ENCODE peak calls at places on chromosome 18, in six cellular contexts. I is ovary, F is PC-3, S is psoas muscle, Q is upper lobe of right lung, C is heart right ventricle. V is an unnamed sample.

GRCh38 chr18:59148192-59148591 is 8.5 kb downstream of the SEC11C start:
- DNase-seq in I (no peak), F (no peak), S (no peak), Q (no peak), C (no peak), V (no peak)

GRCh38 chr18:14920976-14921375 is 173.0 kb downstream of the ANKRD30B start:
- DNase-seq in I (no peak), F (no peak), S (no peak), Q (no peak), C (no peak), V (peak; percentile 40)

GRCh38 chr18:28725876-28726275 is 548.9 kb upstream of the CDH2 start:
- DNase-seq in I (no peak), F (peak; percentile 80), S (no peak), Q (no peak), C (no peak), V (no peak)

GRCh38 chr18:55343396-55344073 is 244.5 kb downstream of the TCF4 start:
- DNase-seq in I (no peak), F (peak; percentile 46), S (no peak), Q (no peak), C (no peak), V (no peak)

GRCh38 chr18:13460946-13461345 is 242.4 kb downstream of the LDLRAD4 start:
- DNase-seq in I (no peak), F (no peak), S (no peak), Q (no peak), C (no peak), V (peak; percentile 35)

GRCh38 chr18:61892683-61893303 is at the start of gene RNF152:
- DNase-seq in I (peak; percentile 43), F (no peak), S (peak; percentile 55), Q (peak; percentile 63), C (peak; percentile 44), V (no peak)

GRCh38 chr18:61870151-61870550 is 22.7 kb downstream of the RNF152 start:
- DNase-seq in I (no peak), F (no peak), S (no peak), Q (no peak), C (peak; percentile 50), V (no peak)

GRCh38 chr18:23038712-23039111 is 96.6 kb upstream of the CABLES1 start:
- DNase-seq in I (no peak), F (peak; percentile 93), S (no peak), Q (no peak), C (no peak), V (no peak)

GRCh38 chr18:77042583-77042982 is 90.0 kb downstream of the MBP start:
- DNase-seq in I (no peak), F (no peak), S (peak; percentile 72), Q (no peak), C (no peak), V (no peak)

GRCh38 chr18:2905802-2906521 is 59.2 kb downstream of the EMILIN2 start:
- DNase-seq in I (peak; percentile 86), F (peak; percentile 68), S (peak; percentile 86), Q (peak; percentile 87), C (peak; percentile 81), V (peak; percentile 88)

GRCh38 chr18:58409802-58410445 is 219.0 kb downstream of the ALPK2 start:
- DNase-seq in I (no peak), F (no peak), S (no peak), Q (no peak), C (no peak), V (no peak)

GRCh38 chr18:27847412-27847811 is 329.5 kb downstream of the CDH2 start:
- DNase-seq in I (no peak), F (peak; percentile 89), S (no peak), Q (no peak), C (no peak), V (no peak)

GRCh38 chr18:22485808-22486244 is 68.1 kb upstream of the CTAGE1 start:
- DNase-seq in I (no peak), F (peak; percentile 65), S (no peak), Q (no peak), C (no peak), V (no peak)

GRCh38 chr18:48548921-48549320 is 10.1 kb downstream of the CTIF start:
- DNase-seq in I (no peak), F (no peak), S (no peak), Q (no peak), C (no peak), V (peak; percentile 36)
- H3K4me1 ChIP-seq in I (peaks cover 34% of the 10 kb centered on the region), F (no peaks in the 10 kb centered on the region), S (peaks cover 58% of the 10 kb centered on the region), Q (peaks cover 36% of the 10 kb centered on the region), C (peaks cover 59% of the 10 kb centered on the region), V (peaks cover 41% of the 10 kb centered on the region)

DNA sequence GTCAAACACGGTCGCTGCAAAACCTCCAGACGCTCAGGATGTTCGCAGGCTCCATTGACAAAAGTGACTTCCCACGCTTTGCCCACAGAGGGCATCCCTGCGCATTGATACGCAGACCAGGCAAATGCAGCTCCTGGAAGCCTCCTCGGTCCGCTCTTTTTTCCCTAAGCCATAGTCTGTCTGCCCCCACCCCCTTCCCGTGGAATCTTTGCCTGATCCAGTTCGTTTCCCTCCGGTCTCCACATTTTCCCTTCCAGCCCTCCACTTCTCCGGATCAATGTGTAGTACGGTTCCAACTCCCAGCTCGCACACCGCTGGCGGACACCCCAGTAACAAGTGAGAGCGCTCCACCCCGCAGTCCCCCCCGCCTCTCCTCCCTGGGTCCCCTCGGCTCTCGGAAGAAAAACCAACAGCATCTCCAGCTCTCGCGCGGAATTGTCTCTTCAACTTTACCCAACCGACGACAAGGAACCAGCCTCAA is at the start of gene DCC:
- DNase-seq in I (no peak), F (peak; percentile 43), S (no peak), Q (no peak), C (no peak), V (no peak)
- TF ChIP-seq CTCF in I (no peak), F (peak; percentile 41), S (no peak), Q (peak; percentile 20), C (peak; percentile 42), V (peak; percentile 17)

GRCh38 chr18:54150226-54150625 is 74.2 kb downstream of the MBD2 start:
- DNase-seq in I (no peak), F (peak; percentile 31), S (no peak), Q (no peak), C (no peak), V (no peak)
- H3K27ac ChIP-seq in I (no peak overlapping the region), F (peak overlapping the region; percentile 96), S (no peak overlapping the region), Q (no peak overlapping the region), C (no peak overlapping the region), V (peak overlapping the region; percentile 80)

GRCh38 chr18:25348361-25349130 is 3.4 kb downstream of the ZNF521 start:
- DNase-seq in I (no peak), F (no peak), S (no peak), Q (no peak), C (no peak), V (no peak)
- H3K4me1 ChIP-seq in I (peaks cover 3% of the 10 kb centered on the region), F (peaks cover 8% of the 10 kb centered on the region), S (peaks cover 31% of the 10 kb centered on the region), Q (peaks cover 5% of the 10 kb centered on the region), C (peaks cover 46% of the 10 kb centered on the region), V (peaks cover 33% of the 10 kb centered on the region)

GRCh38 chr18:9534844-9535243 is 59.5 kb downstream of the RALBP1 start:
- DNase-seq in I (no peak), F (no peak), S (no peak), Q (no peak), C (no peak), V (no peak)

GRCh38 chr18:9531791-9532410 is 56.6 kb downstream of the RALBP1 start:
- DNase-seq in I (no peak), F (no peak), S (no peak), Q (no peak), C (no peak), V (no peak)

GRCh38 chr18:9536354-9537152 is 61.2 kb downstream of the RALBP1 start:
- DNase-seq in I (no peak), F (peak; percentile 84), S (no peak), Q (no peak), C (no peak), V (no peak)

GRCh38 chr18:9537638-9538037 is 62.3 kb downstream of the RALBP1 start:
- DNase-seq in I (no peak), F (no peak), S (no peak), Q (no peak), C (no peak), V (no peak)

GRCh38 chr18:9535430-9535972 is 60.2 kb downstream of the RALBP1 start:
- DNase-seq in I (peak; percentile 77), F (peak; percentile 24), S (no peak), Q (no peak), C (no peak), V (no peak)
- TF ChIP-seq CTCF in I (no peak), F (no peak), S (no peak), Q (no peak), C (no peak), V (no peak)

GRCh38 chr18:74819433-74820059 is 221.9 kb downstream of the ZNF407 start:
- DNase-seq in I (no peak), F (peak; percentile 45), S (no peak), Q (no peak), C (no peak), V (no peak)

GRCh38 chr18:74820160-74820780 is 222.6 kb downstream of the ZNF407 start:
- DNase-seq in I (no peak), F (no peak), S (no peak), Q (no peak), C (no peak), V (no peak)

GRCh38 chr18:74817576-74817975 is 219.9 kb downstream of the ZNF407 start:
- DNase-seq in I (no peak), F (no peak), S (no peak), Q (no peak), C (no peak), V (no peak)

GRCh38 chr18:74818776-74819175 is 221.1 kb downstream of the ZNF407 start:
- DNase-seq in I (no peak), F (no peak), S (no peak), Q (no peak), C (no peak), V (no peak)
- H3K27ac ChIP-seq in I (no peak overlapping the region), F (no peak overlapping the region), S (no peak overlapping the region), Q (no peak overlapping the region), C (no peak overlapping the region), V (no peak overlapping the region)

GRCh38 chr18:48935433-48935774 is 15.4 kb downstream of the SMAD7 start:
- DNase-seq in I (no peak), F (no peak), S (peak; percentile 58), Q (no peak), C (no peak), V (no peak)
- H3K4me1 ChIP-seq in I (peaks cover 42% of the 10 kb centered on the region), F (peaks cover 7% of the 10 kb centered on the region), S (peaks cover 86% of the 10 kb centered on the region), Q (peaks cover 93% of the 10 kb centered on the region), C (peaks cover 98% of the 10 kb centered on the region), V (peaks cover 94% of the 10 kb centered on the region)

GRCh38 chr18:34880882-34881852 is 160.0 kb upstream of the MAPRE2 start:
- DNase-seq in I (no peak), F (no peak), S (no peak), Q (no peak), C (no peak), V (no peak)
- TF ChIP-seq CTCF in I (no peak), F (peak; percentile 30), S (peak; percentile 42), Q (no peak), C (peak; percentile 43), V (no peak)